ENCODE peak calls at places on chromosomes 6 and 20, in six cellular contexts. J is HCT116, T is HepG2, S is K562, Y is NT2/D1, V is GM12878. Q is an unnamed sample.

GRCh38 chr6:64439274-64439673 is 803.7 kb downstream of the PHF3 start:
- DNase-seq in J (no peak), T (no peak), S (no peak), Y (no peak), V (no peak), Q (no peak)

GRCh38 chr20:58714923-58715708 is 22.5 kb downstream of the NPEPL1 start:
- DNase-seq in J (no peak), T (no peak), S (no peak), Y (no peak), V (no peak), Q (no peak)

GRCh38 chr20:61746147-61746646 is 319.5 kb downstream of the TAF4 start:
- DNase-seq in J (no peak), T (no peak), S (no peak), Y (no peak), V (no peak), Q (no peak)

GRCh38 chr6:1739220-1739619 is 129.5 kb downstream of the FOXC1 start:
- DNase-seq in J (no peak), T (no peak), S (no peak), Y (no peak), V (no peak), Q (no peak)

GRCh38 chr6:93418113-93418447 is 1.3 kb downstream of the EPHA7 start:
- DNase-seq in J (no peak), T (no peak), S (no peak), Y (no peak), V (no peak), Q (no peak)

GRCh38 chr20:11445891-11446290 is 471.8 kb upstream of the BTBD3 start:
- DNase-seq in J (no peak), T (no peak), S (no peak), Y (no peak), V (no peak), Q (no peak)

GRCh38 chr6:82246802-82247633 is 526 bp downstream of the IBTK start:
- DNase-seq in J (peak), T (peak), S (peak), Y (no peak), V (no peak), Q (no peak)

GRCh38 chr6:107185570-107185969 is 70.3 kb upstream of the BEND3 start:
- DNase-seq in J (no peak), T (peak), S (peak), Y (peak), V (no peak), Q (no peak)

GRCh38 chr20:58891686-58892125 is 39.2 kb downstream of the GNAS start:
- DNase-seq in J (no peak), T (no peak), S (peak), Y (no peak), V (no peak), Q (no peak)

GRCh38 chr6:137637161-137637560 is 143.0 kb upstream of the OLIG3 start:
- DNase-seq in J (no peak), T (peak), S (no peak), Y (no peak), V (no peak), Q (no peak)

GRCh38 chr20:23078994-23079364 is 7.1 kb downstream of the CD93 start:
- DNase-seq in J (no peak), T (peak), S (peak), Y (no peak), V (no peak), Q (peak)

GRCh38 chr20:32570401-32571190 is 14.5 kb downstream of the NOL4L start:
- DNase-seq in J (no peak), T (no peak), S (peak), Y (no peak), V (no peak), Q (no peak)

GRCh38 chr6:132820629-132821381 is 6.4 kb downstream of the RPS12 start:
- DNase-seq in J (no peak), T (peak), S (peak), Y (no peak), V (no peak), Q (peak)

GRCh38 chr6:22756365-22756764 is 187.0 kb downstream of the HDGFL1 start:
- DNase-seq in J (no peak), T (no peak), S (no peak), Y (no peak), V (no peak), Q (no peak)

GRCh38 chr20:9920908-9921307 is 82.0 kb upstream of the PAK5 start:
- DNase-seq in J (no peak), T (no peak), S (no peak), Y (no peak), V (no peak), Q (no peak)
- TF ChIP-seq ZNF274 in J (no peak), T (no peak), S (no peak), Y (no peak), V (no peak), Q (no peak)

GRCh38 chr6:158399040-158399700 is 86.9 kb downstream of the TULP4 start:
- DNase-seq in J (no peak), T (no peak), S (no peak), Y (no peak), V (no peak), Q (no peak)

GRCh38 chr6:158402184-158402583 is 89.9 kb downstream of the TULP4 start:
- DNase-seq in J (no peak), T (no peak), S (no peak), Y (no peak), V (no peak), Q (no peak)

GRCh38 chr6:158396136-158396535 is 83.9 kb downstream of the TULP4 start:
- DNase-seq in J (no peak), T (peak), S (no peak), Y (no peak), V (no peak), Q (no peak)

GRCh38 chr6:158397578-158397977 is 85.3 kb downstream of the TULP4 start:
- DNase-seq in J (no peak), T (no peak), S (no peak), Y (no peak), V (no peak), Q (no peak)

GRCh38 chr6:158398252-158399024 is 86.2 kb downstream of the TULP4 start:
- DNase-seq in J (no peak), T (no peak), S (no peak), Y (no peak), V (no peak), Q (no peak)
- TF ChIP-seq ZNF274 in J (no peak), T (no peak), S (no peak), Y (no peak), V (no peak), Q (no peak)

DNA sequence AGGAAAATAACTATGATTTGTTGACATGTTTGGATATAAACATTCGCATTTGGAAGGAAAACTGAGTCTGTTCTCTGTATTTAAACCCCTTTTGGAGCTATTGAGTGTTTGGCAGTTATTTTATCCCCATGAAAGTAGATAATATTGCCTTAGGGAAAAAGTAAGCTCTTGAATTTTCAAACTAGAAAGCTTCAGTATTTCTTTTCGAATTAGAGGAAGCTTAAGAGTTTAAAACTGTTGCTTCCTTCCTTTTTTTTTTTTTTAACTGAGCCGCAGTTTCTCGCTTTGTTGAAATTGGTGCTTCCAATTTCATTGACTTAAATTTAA is 31.4 kb downstream of the SAMD3 start:
- DNase-seq in J (no peak), T (no peak), S (no peak), Y (no peak), V (no peak), Q (no peak)
- TF ChIP-seq ZNF274 in J (no peak), T (no peak), S (no peak), Y (no peak), V (no peak), Q (no peak)

GRCh38 chr6:37702314-37702713 is 4.6 kb upstream of the MDGA1 start:
- DNase-seq in J (no peak), T (no peak), S (no peak), Y (no peak), V (no peak), Q (no peak)

GRCh38 chr6:37698264-37699137 is 818 bp upstream of the MDGA1 start:
- DNase-seq in J (peak), T (no peak), S (peak), Y (no peak), V (no peak), Q (no peak)

GRCh38 chr6:37696841-37697735 is 595 bp downstream of the MDGA1 start:
- DNase-seq in J (no peak), T (no peak), S (peak), Y (no peak), V (no peak), Q (peak)

GRCh38 chr6:37699138-37699766 is 1.6 kb upstream of the MDGA1 start:
- DNase-seq in J (peak), T (no peak), S (peak), Y (no peak), V (no peak), Q (no peak)

GRCh38 chr6:37700266-37700973 is 2.7 kb upstream of the MDGA1 start:
- DNase-seq in J (no peak), T (peak), S (no peak), Y (no peak), V (no peak), Q (no peak)
- TF ChIP-seq ZNF274 in J (no peak), T (no peak), S (no peak), Y (no peak), V (no peak), Q (no peak)

DNA sequence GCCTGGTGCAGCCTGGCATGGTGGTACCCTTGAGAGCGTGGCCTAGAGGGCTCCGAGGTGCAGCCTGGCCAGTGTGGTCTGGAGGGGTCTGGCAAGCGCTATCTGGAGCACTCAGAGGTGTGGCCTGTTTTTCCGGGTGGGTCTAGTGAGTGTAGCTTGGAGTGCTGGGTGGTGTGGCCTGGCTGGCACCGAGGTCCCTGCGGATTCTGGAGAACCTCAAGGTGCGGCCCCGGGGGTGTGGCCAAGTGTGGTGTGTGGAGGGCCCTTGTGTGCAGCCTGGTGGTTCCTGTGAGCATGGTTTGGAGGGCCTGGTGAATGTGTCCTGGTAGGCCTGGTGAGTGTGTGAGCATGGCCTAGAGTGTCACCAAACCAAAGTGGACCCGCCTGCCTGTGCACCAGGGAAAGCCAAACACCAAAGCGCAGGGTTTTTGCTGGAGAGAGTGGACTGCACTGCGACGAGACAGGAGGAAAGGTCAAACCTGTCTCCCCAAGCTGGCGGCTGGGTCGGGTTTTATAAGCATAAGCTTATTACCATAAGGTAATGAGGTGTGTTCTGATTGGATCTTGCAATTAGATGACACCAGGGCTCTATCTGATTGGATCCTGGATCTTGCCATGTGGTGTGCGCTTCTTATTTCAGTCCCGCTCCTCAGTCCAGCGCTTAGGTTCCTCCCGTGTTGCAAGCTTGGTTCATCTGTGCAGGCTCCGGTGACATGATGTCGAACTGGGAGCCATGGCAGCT is 35.7 kb downstream of the IGF2R start:
- DNase-seq in J (no peak), T (no peak), S (no peak), Y (no peak), V (no peak), Q (no peak)
- TF ChIP-seq ZNF274 in J (no peak), T (peak), S (no peak), Y (no peak), V (no peak), Q (no peak)

Q was measured in H1.